ENCODE peak calls at places on chromosomes 6 and 20, in nine cellular contexts. I is neural progenitor cell, M is HCT116, G is DND-41, Q is PC-9, C is mammary epithelial cell, E is IMR-90, H is GM23338, F is GM12878. S is an unnamed sample.

GRCh38 chr6:150228067-150228733 is 85.4 kb downstream of the PPP1R14C start:
- DNase-seq in I (no peak), M (no peak), G (no peak), Q (no peak), C (no peak), E (no peak), H (no peak), F (no peak), S (no peak)

GRCh38 chr20:33862709-33863403 is 51.7 kb downstream of the CHMP4B start:
- DNase-seq in I (peak; percentile 82), M (no peak), G (peak; percentile 65), Q (peak; percentile 21), C (no peak), E (peak; percentile 78), H (peak; percentile 83), F (no peak), S (peak; percentile 65)

GRCh38 chr20:1674361-1674760 is 16.8 kb upstream of the SIRPG start:
- DNase-seq in I (no peak), M (no peak), G (no peak), Q (no peak), C (no peak), E (no peak), H (no peak), F (no peak), S (no peak)

GRCh38 chr6:88952065-88952704 is 11.2 kb downstream of the RNGTT start:
- DNase-seq in I (no peak), M (no peak), G (no peak), Q (no peak), C (peak; percentile 11), E (peak; percentile 20), H (no peak), F (no peak), S (no peak)

GRCh38 chr6:72151742-72152141 is 265.4 kb downstream of the RIMS1 start:
- DNase-seq in I (no peak), M (no peak), G (no peak), Q (no peak), C (no peak), E (no peak), H (peak; percentile 25), F (no peak), S (no peak)

GRCh38 chr6:5175195-5175594 is 85.6 kb downstream of the LYRM4 start:
- DNase-seq in I (peak; percentile 71), M (no peak), G (no peak), Q (no peak), C (no peak), E (no peak), H (peak; percentile 90), F (no peak), S (no peak)

GRCh38 chr6:30749554-30750378 is 5.4 kb upstream of the IER3 start:
- DNase-seq in I (no peak), M (peak; percentile 89), G (no peak), Q (peak; percentile 88), C (peak; percentile 89), E (no peak), H (no peak), F (no peak), S (no peak)

GRCh38 chr6:112004397-112005341 is 49.2 kb upstream of the CCN6 start:
- DNase-seq in I (no peak), M (no peak), G (no peak), Q (no peak), C (no peak), E (no peak), H (no peak), F (no peak), S (no peak)

GRCh38 chr6:53701333-53702073 is 35.9 kb upstream of the KLHL31 start:
- DNase-seq in I (no peak), M (no peak), G (no peak), Q (no peak), C (peak; percentile 10), E (no peak), H (no peak), F (no peak), S (no peak)

GRCh38 chr6:45420083-45420908 is 42.6 kb upstream of the SUPT3H start:
- DNase-seq in I (peak; percentile 69), M (no peak), G (no peak), Q (no peak), C (peak; percentile 43), E (peak; percentile 64), H (peak; percentile 58), F (no peak), S (peak; percentile 29)

GRCh38 chr20:48605364-48606116 is 222.3 kb downstream of the PREX1 start:
- DNase-seq in I (no peak), M (no peak), G (no peak), Q (no peak), C (no peak), E (no peak), H (no peak), F (no peak), S (no peak)

GRCh38 chr6:113347420-113347819 is 509.7 kb upstream of the MARCKS start:
- DNase-seq in I (no peak), M (no peak), G (no peak), Q (no peak), C (no peak), E (peak; percentile 87), H (no peak), F (no peak), S (peak; percentile 76)

GRCh38 chr6:130466744-130467052 is 100.9 kb downstream of the TMEM200A start:
- DNase-seq in I (no peak), M (no peak), G (no peak), Q (no peak), C (no peak), E (peak; percentile 46), H (peak; percentile 15), F (no peak), S (no peak)

GRCh38 chr6:139249387-139249786 is 42.4 kb downstream of the TXLNB start:
- DNase-seq in I (no peak), M (no peak), G (no peak), Q (no peak), C (no peak), E (no peak), H (no peak), F (no peak), S (no peak)

GRCh38 chr6:26250806-26251075 is 114.3 kb upstream of the BTN3A2 start:
- DNase-seq in I (peak; percentile 59), M (no peak), G (no peak), Q (no peak), C (no peak), E (peak; percentile 55), H (no peak), F (no peak), S (no peak)

DNA sequence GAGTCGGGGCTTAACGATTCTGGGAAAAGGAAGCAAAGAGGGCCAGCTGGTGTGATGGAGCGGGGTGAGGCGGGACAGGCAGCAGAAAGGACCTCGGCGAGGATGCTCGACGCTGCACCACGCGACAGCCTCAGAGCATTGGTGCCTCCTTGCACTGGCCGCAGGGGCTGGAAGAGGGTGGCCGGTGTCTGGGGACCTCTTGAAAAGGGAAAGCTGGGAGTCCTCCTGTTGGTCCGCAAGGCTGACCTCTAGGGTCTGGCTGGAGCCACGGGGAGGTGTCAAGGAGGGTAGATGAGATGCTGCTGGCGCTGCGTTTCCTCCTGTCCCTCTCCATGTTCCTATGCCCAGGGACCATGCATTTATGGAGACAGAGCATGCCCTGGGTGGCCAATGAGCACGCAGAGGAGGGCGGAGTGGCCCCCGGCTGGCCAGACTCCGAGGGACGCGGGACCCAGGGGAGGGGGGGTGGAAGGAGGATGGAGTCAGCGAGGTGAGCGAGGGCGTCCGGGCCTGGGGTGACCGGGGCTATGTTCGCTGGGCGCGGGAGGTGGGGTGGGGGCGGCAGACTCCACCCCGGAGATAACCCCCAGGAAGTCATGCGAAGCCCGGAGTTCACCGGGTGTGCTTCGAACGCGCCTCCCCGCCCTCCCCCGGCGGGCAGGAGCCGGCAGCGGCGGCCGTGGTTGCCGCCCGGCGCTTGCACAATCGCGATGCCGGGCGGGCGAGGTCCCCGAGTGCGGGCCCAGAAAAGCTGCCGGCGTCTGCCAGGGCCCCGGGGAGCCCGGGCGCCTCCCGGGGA is at the start of gene CYP24A1:
- DNase-seq in I (peak; percentile 65), M (no peak), G (no peak), Q (peak; percentile 38), C (peak; percentile 23), E (no peak), H (peak; percentile 57), F (no peak), S (no peak)
- H3K4me2 ChIP-seq in I (peak within 1 kb of the TSS; percentile 75), M (peak within 1 kb of the TSS; percentile 94), G (no peak within 1 kb of the TSS), Q (no peak within 1 kb of the TSS), C (peak within 1 kb of the TSS; percentile 63), E (no peak within 1 kb of the TSS), H (peak within 1 kb of the TSS; percentile 95), F (no peak within 1 kb of the TSS), S (no peak within 1 kb of the TSS)

GRCh38 chr6:38146658-38147027 is 327.1 kb downstream of the ZFAND3 start:
- DNase-seq in I (no peak), M (no peak), G (no peak), Q (no peak), C (no peak), E (peak; percentile 21), H (no peak), F (no peak), S (no peak)
- H3K4me3 ChIP-seq in I (no peak overlapping the region), M (no peak overlapping the region), G (no peak overlapping the region), Q (no peak overlapping the region), C (no peak overlapping the region), E (no peak overlapping the region), H (no peak overlapping the region), F (no peak overlapping the region), S (no peak overlapping the region)

DNA sequence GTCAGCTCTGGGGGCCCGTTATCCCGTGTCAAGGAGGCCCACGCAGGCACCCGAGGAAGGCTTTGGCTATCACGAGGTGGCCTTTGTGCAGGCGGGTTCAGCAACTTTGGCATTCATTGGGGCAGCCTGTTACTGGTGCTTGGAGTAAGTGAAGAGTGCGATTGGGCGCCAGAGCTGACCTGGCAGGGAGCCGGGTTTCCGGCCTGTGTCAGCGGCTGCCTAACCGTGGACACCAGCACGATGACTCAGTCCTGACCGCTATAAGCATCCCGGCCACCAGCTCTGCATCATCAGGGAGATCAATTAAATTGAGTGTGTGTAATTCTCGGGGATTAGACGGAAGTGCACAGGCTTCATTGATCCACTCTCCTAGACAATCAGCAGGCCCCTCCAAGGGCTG is 45.9 kb downstream of the CDH4 start:
- DNase-seq in I (no peak), M (no peak), G (no peak), Q (no peak), C (peak; percentile 65), E (peak; percentile 35), H (no peak), F (no peak), S (no peak)
- H3K4me2 ChIP-seq in I (no peak overlapping the region), M (no peak overlapping the region), G (no peak overlapping the region), Q (no peak overlapping the region), C (no peak overlapping the region), E (no peak overlapping the region), H (no peak overlapping the region), F (no peak overlapping the region), S (no peak overlapping the region)

GRCh38 chr6:137708481-137708880 is 158.6 kb upstream of the TNFAIP3 start:
- DNase-seq in I (no peak), M (no peak), G (no peak), Q (no peak), C (no peak), E (no peak), H (no peak), F (no peak), S (no peak)

GRCh38 chr6:137707038-137707589 is 159.9 kb upstream of the TNFAIP3 start:
- DNase-seq in I (no peak), M (no peak), G (no peak), Q (no peak), C (no peak), E (no peak), H (no peak), F (no peak), S (no peak)

GRCh38 chr6:137706065-137706422 is 161.0 kb upstream of the TNFAIP3 start:
- DNase-seq in I (no peak), M (no peak), G (no peak), Q (no peak), C (no peak), E (no peak), H (no peak), F (no peak), S (no peak)

GRCh38 chr6:137709424-137710281 is 157.4 kb upstream of the TNFAIP3 start:
- DNase-seq in I (no peak), M (no peak), G (no peak), Q (no peak), C (peak; percentile 95), E (peak; percentile 88), H (no peak), F (no peak), S (no peak)

GRCh38 chr6:137707590-137708360 is 159.3 kb upstream of the TNFAIP3 start:
- DNase-seq in I (peak; percentile 78), M (peak; percentile 69), G (peak; percentile 81), Q (peak; percentile 56), C (peak; percentile 92), E (peak; percentile 86), H (peak; percentile 80), F (peak; percentile 97), S (peak; percentile 68)
- H3K4me3 ChIP-seq in I (no peak overlapping the region), M (peak overlapping the region; percentile 24), G (peak overlapping the region; percentile 23), Q (peak overlapping the region; percentile 6), C (no peak overlapping the region), E (no peak overlapping the region), H (no peak overlapping the region), F (peak overlapping the region; percentile 49), S (peak overlapping the region; percentile 30)